ENCODE peak calls at places on chromosome 7, in ten cellular contexts. Z is B cell, N is astrocyte of the cerebellum, H is cardiac fibroblast, O is omental fat pad, D is activated B cell treated with CpG ODN at 0.5 μM for 24 hours, W is stomach, R is ovary, K is upper lobe of left lung, I is IMR-90. J is an unnamed sample.

GRCh38 chr7:6375346-6376101 is 72.2 kb downstream of the DAGLB start:
- DNase-seq in Z (peak; percentile 43), N (peak; percentile 16), H (peak; percentile 51), O (no peak), D (peak; percentile 21), W (no peak), R (no peak), K (no peak), I (peak; percentile 49), J (peak; percentile 31)

GRCh38 chr7:54336800-54337199 is 205.4 kb upstream of the VSTM2A start:
- DNase-seq in Z (no peak), N (peak; percentile 5), H (no peak), O (no peak), D (no peak), W (no peak), R (no peak), K (no peak), I (no peak), J (no peak)

GRCh38 chr7:50679218-50680007 is 103.3 kb downstream of the GRB10 start:
- DNase-seq in Z (peak; percentile 60), N (no peak), H (peak; percentile 69), O (no peak), D (no peak), W (no peak), R (no peak), K (no peak), I (peak; percentile 43), J (no peak)

GRCh38 chr7:73829505-73829904 is 1.3 kb upstream of the CLDN4 start:
- DNase-seq in Z (no peak), N (no peak), H (no peak), O (no peak), D (no peak), W (no peak), R (no peak), K (no peak), I (no peak), J (no peak)

GRCh38 chr7:30743371-30744074 is 8.4 kb upstream of the INMT start:
- DNase-seq in Z (no peak), N (no peak), H (peak; percentile 53), O (no peak), D (no peak), W (no peak), R (peak; percentile 63), K (no peak), I (peak; percentile 35), J (no peak)

GRCh38 chr7:99203092-99203491 is 4.8 kb downstream of the KPNA7 start:
- DNase-seq in Z (no peak), N (no peak), H (no peak), O (no peak), D (no peak), W (no peak), R (no peak), K (no peak), I (no peak), J (no peak)

GRCh38 chr7:159028456-159029401 is 115.9 kb downstream of the VIPR2 start:
- DNase-seq in Z (no peak), N (no peak), H (no peak), O (no peak), D (no peak), W (peak; percentile 22), R (no peak), K (no peak), I (no peak), J (no peak)

GRCh38 chr7:123823898-123824753 is 20.8 kb upstream of the HYAL4 start:
- DNase-seq in Z (peak; percentile 9), N (no peak), H (no peak), O (no peak), D (no peak), W (no peak), R (no peak), K (no peak), I (no peak), J (peak; percentile 84)

GRCh38 chr7:3998060-3998459 is 684.0 kb upstream of the FOXK1 start:
- DNase-seq in Z (no peak), N (no peak), H (no peak), O (no peak), D (no peak), W (no peak), R (no peak), K (peak; percentile 77), I (peak; percentile 55), J (no peak)

GRCh38 chr7:1874522-1875389 is 204.7 kb downstream of the ELFN1 start:
- DNase-seq in Z (no peak), N (no peak), H (no peak), O (no peak), D (no peak), W (no peak), R (no peak), K (peak; percentile 71), I (no peak), J (no peak)

GRCh38 chr7:80060218-80060806 is 74.3 kb upstream of the GNAI1 start:
- DNase-seq in Z (no peak), N (peak; percentile 72), H (peak; percentile 87), O (no peak), D (no peak), W (no peak), R (no peak), K (no peak), I (peak; percentile 82), J (no peak)

GRCh38 chr7:117068511-117069155 is 115.3 kb downstream of the ST7 start:
- DNase-seq in Z (no peak), N (no peak), H (no peak), O (no peak), D (no peak), W (no peak), R (no peak), K (no peak), I (no peak), J (peak; percentile 14)

GRCh38 chr7:129055861-129056464 is 1.1 kb upstream of the TNPO3 start:
- DNase-seq in Z (no peak), N (no peak), H (no peak), O (no peak), D (no peak), W (no peak), R (no peak), K (no peak), I (no peak), J (no peak)

GRCh38 chr7:129052441-129052840 is 2.5 kb downstream of the TNPO3 start:
- DNase-seq in Z (no peak), N (no peak), H (no peak), O (no peak), D (no peak), W (no peak), R (no peak), K (no peak), I (no peak), J (no peak)

GRCh38 chr7:129055294-129055816 is 444 bp upstream of the TNPO3 start:
- DNase-seq in Z (no peak), N (no peak), H (no peak), O (no peak), D (no peak), W (no peak), R (no peak), K (no peak), I (no peak), J (no peak)

GRCh38 chr7:129053938-129054437 is 923 bp downstream of the TNPO3 start:
- DNase-seq in Z (no peak), N (no peak), H (peak; percentile 45), O (no peak), D (no peak), W (no peak), R (no peak), K (no peak), I (peak; percentile 32), J (no peak)

GRCh38 chr7:129054438-129055293 is at the start of gene TNPO3:
- DNase-seq in Z (peak; percentile 89), N (peak; percentile 73), H (peak; percentile 93), O (peak; percentile 89), D (peak; percentile 85), W (peak; percentile 95), R (peak; percentile 95), K (peak; percentile 94), I (peak; percentile 88), J (peak; percentile 94)
- TF ChIP-seq CTCF in Z (no peak), N (no peak), H (no peak), O (no peak), D (no peak), W (no peak), R (no peak), K (peak; percentile 12), I (no peak), J (no peak)

DNA sequence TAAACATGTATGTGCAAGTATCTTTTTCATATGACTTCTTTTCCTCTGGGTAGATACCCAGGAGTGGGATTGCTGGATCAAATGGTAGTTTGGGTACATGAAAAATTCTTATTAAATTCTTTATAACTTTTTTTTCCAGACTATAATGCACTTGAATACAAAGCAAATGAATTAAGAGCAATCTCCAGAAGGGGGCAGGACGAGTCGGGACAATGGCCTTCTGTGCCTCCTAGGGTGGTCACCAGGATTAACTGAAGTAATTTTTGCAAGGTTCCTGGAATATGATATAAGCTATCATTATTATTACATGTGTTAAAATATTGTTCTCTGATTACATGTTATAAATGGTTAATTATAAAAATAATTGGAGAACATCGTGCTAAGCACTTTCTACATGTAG is 127.2 kb downstream of the PPP1R17 start:
- DNase-seq in Z (no peak), N (no peak), H (peak; percentile 31), O (no peak), D (no peak), W (no peak), R (no peak), K (no peak), I (no peak), J (no peak)
- TF ChIP-seq CTCF in Z (no peak), N (peak; percentile 27), H (peak; percentile 16), O (no peak), D (no peak), W (no peak), R (no peak), K (no peak), I (peak; percentile 27), J (no peak)

GRCh38 chr7:18610331-18610948 is 114.9 kb downstream of the HDAC9 start:
- DNase-seq in Z (peak; percentile 45), N (no peak), H (peak; percentile 60), O (no peak), D (no peak), W (no peak), R (no peak), K (no peak), I (peak; percentile 28), J (no peak)
- TF ChIP-seq CTCF in Z (peak; percentile 74), N (peak; percentile 43), H (peak; percentile 61), O (no peak), D (no peak), W (no peak), R (no peak), K (no peak), I (peak; percentile 46), J (peak; percentile 27)

DNA sequence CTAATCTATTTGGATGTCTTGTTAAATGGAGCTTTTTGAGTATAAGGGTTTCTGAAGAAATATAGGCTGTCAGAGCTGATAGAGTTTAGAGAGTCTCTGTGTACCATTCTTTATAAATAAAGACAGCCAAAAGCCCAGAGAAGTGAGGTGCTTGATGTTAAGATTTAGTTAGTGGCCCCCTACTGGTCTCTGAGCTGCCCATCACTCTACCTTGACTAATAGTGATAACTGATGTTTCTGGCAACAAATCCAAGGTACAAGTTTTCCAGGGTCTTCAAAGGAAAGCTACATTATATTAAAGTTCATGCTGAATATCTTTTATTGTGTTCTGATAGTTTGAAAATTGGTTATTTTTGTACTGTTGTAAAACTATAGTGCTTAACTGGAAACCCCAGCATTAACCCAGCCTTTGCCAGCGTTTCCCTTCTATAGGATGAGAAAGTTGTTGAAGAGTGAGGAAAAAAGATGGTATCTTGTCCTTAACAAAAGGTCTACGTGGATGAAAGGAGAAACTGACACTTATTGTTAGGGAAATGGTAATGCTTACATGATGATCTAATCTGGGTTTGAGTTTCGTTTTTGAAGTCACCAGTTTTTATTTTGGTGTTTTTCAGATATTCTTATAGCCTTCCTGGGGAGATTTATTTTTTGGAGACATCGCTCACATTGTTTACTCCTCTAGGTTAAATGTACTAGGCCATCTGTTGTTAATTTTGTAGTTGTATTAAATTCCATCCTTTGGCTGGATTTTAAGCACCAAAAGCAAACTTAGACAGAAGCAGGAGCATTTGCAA is 79.0 kb downstream of the AUTS2 start:
- DNase-seq in Z (peak; percentile 20), N (no peak), H (no peak), O (no peak), D (no peak), W (no peak), R (no peak), K (no peak), I (no peak), J (no peak)
- TF ChIP-seq CTCF in Z (peak; percentile 48), N (peak; percentile 35), H (no peak), O (no peak), D (no peak), W (no peak), R (no peak), K (no peak), I (no peak), J (no peak)

J was measured in activated CD8-positive, alpha-beta T cell treated with anti-CD3 and anti-CD28 coated beads for 36 hours.